ENCODE peak calls at places on chromosomes 12 and 14, in seven cellular contexts. L is K562, P is Calu3, Y is SK-N-SH, S is Kasumi-1, C is endothelial cell, O is brain microvascular endothelial cell. X is an unnamed sample.

GRCh38 chr14:81982056-81982455 is 448.4 kb upstream of the SEL1L start:
- DNase-seq in L (no peak), P (no peak), Y (no peak), S (no peak), C (no peak), O (no peak), X (no peak)

GRCh38 chr12:43306066-43306465 is 245.9 kb downstream of the ADAMTS20 start:
- DNase-seq in L (no peak), P (peak), Y (no peak), S (peak), C (no peak), O (peak), X (peak)

GRCh38 chr12:94650143-94651056 is at the start of gene TMCC3:
- DNase-seq in L (no peak), P (peak), Y (peak), S (no peak), C (peak), O (no peak), X (no peak)

GRCh38 chr12:76316468-76316867 is 31.7 kb downstream of the BBS10 start:
- DNase-seq in L (no peak), P (no peak), Y (no peak), S (no peak), C (no peak), O (no peak), X (no peak)

GRCh38 chr14:47195582-47195981 is 479.8 kb downstream of the MDGA2 start:
- DNase-seq in L (no peak), P (no peak), Y (no peak), S (no peak), C (no peak), O (no peak), X (no peak)

GRCh38 chr12:45433441-45433868 is 217.6 kb downstream of the ANO6 start:
- DNase-seq in L (no peak), P (no peak), Y (no peak), S (no peak), C (no peak), O (no peak), X (no peak)

GRCh38 chr12:49622501-49623141 is 740 bp upstream of the PRPF40B start:
- DNase-seq in L (no peak), P (peak), Y (no peak), S (peak), C (no peak), O (no peak), X (peak)

GRCh38 chr12:93415723-93416464 is 25.9 kb downstream of the UBE2N start:
- DNase-seq in L (no peak), P (no peak), Y (no peak), S (no peak), C (no peak), O (peak), X (no peak)

GRCh38 chr12:47818701-47819543 is 781 bp downstream of the HDAC7 start:
- DNase-seq in L (peak), P (peak), Y (peak), S (no peak), C (peak), O (no peak), X (no peak)

GRCh38 chr14:54106802-54107377 is 150.3 kb upstream of the BMP4 start:
- DNase-seq in L (no peak), P (peak), Y (no peak), S (no peak), C (no peak), O (no peak), X (no peak)

GRCh38 chr14:100623557-100623956 is 36.3 kb upstream of the BEGAIN start:
- DNase-seq in L (no peak), P (no peak), Y (no peak), S (no peak), C (no peak), O (no peak), X (no peak)

GRCh38 chr14:94113908-94114588 is 3.5 kb downstream of the IFI27 start:
- DNase-seq in L (no peak), P (no peak), Y (no peak), S (no peak), C (no peak), O (no peak), X (no peak)

GRCh38 chr14:22572562-22573058 is 16.4 kb downstream of the DAD1 start:
- DNase-seq in L (no peak), P (no peak), Y (no peak), S (no peak), C (no peak), O (peak), X (no peak)

GRCh38 chr14:31967669-31967975 is 109.5 kb upstream of the ARHGAP5 start:
- DNase-seq in L (no peak), P (no peak), Y (no peak), S (no peak), C (no peak), O (no peak), X (no peak)

GRCh38 chr14:22753586-22753985 is 12.9 kb upstream of the OXA1L start:
- DNase-seq in L (no peak), P (no peak), Y (no peak), S (no peak), C (no peak), O (no peak), X (no peak)

GRCh38 chr14:68165274-68165843 is 345.8 kb downstream of the RAD51B start:
- DNase-seq in L (no peak), P (no peak), Y (no peak), S (no peak), C (no peak), O (no peak), X (no peak)

GRCh38 chr12:28563286-28563685 is 373.0 kb downstream of the CCDC91 start:
- DNase-seq in L (no peak), P (no peak), Y (no peak), S (no peak), C (no peak), O (no peak), X (no peak)

GRCh38 chr12:51323966-51324895 is at the start of gene BIN2:
- DNase-seq in L (no peak), P (no peak), Y (no peak), S (peak), C (no peak), O (no peak), X (peak)

GRCh38 chr12:68789144-68789878 is 18.7 kb upstream of the MDM2 start:
- DNase-seq in L (no peak), P (no peak), Y (no peak), S (no peak), C (no peak), O (no peak), X (no peak)

GRCh38 chr12:121295746-121296617 is 527 bp downstream of the CAMKK2 start:
- DNase-seq in L (peak), P (peak), Y (peak), S (peak), C (peak), O (no peak), X (peak)

GRCh38 chr12:68334136-68334535 is 2.0 kb upstream of the MDM1 start:
- DNase-seq in L (no peak), P (peak), Y (peak), S (no peak), C (no peak), O (no peak), X (peak)

GRCh38 chr14:72476657-72477499 is 417.0 kb downstream of the DPF3 start:
- DNase-seq in L (no peak), P (peak), Y (no peak), S (peak), C (no peak), O (peak), X (peak)

GRCh38 chr12:111467092-111467861 is 61.6 kb downstream of the SH2B3 start:
- DNase-seq in L (no peak), P (no peak), Y (no peak), S (no peak), C (no peak), O (no peak), X (no peak)

GRCh38 chr12:50728841-50729240 is 35.1 kb upstream of the ATF1 start:
- DNase-seq in L (no peak), P (no peak), Y (no peak), S (no peak), C (no peak), O (no peak), X (no peak)

GRCh38 chr12:131282292-131283080 is 328.8 kb downstream of the ADGRD1 start:
- DNase-seq in L (no peak), P (no peak), Y (no peak), S (no peak), C (no peak), O (no peak), X (no peak)

GRCh38 chr14:63727736-63728728 is at the start of gene SGPP1:
- DNase-seq in L (peak), P (peak), Y (peak), S (peak), C (peak), O (peak), X (peak)

GRCh38 chr14:58717821-58718220 is 80.1 kb downstream of the DACT1 start:
- DNase-seq in L (no peak), P (no peak), Y (no peak), S (no peak), C (no peak), O (no peak), X (no peak)

GRCh38 chr14:64387232-64387737 is 868 bp upstream of the MTHFD1 start:
- DNase-seq in L (peak), P (peak), Y (peak), S (peak), C (peak), O (peak), X (no peak)

GRCh38 chr12:67750528-67751183 is 102.1 kb downstream of the DYRK2 start:
- DNase-seq in L (no peak), P (no peak), Y (no peak), S (no peak), C (no peak), O (no peak), X (no peak)

X was measured in HL-60.